ENCODE peak calls at places on chromosomes 11 and 22, in nine cellular contexts. One of them, this sample, is unnamed.

GRCh38 chr11:122690292-122690691 is 34.8 kb downstream of the UBASH3B start:
- DNase-seq in RPMI7951: no peak
- DNase-seq in dermis blood vessel endothelial cell: no peak
- DNase-seq in SHP77: no peak
- DNase-seq in anterior cingulate cortex: no peak
- DNase-seq in T-helper 1 cell: no peak
- DNase-seq in HCEC 1CT: no peak
- DNase-seq in LoVo: no peak
- DNase-seq in progenitor cell of endocrine pancreas: no peak
- DNase-seq in this sample: no peak

GRCh38 chr11:58788355-58789023 is 56.0 kb downstream of the GLYATL2 start:
- DNase-seq in RPMI7951: peak; percentile 80
- DNase-seq in HCEC 1CT: peak; percentile 81
- DNase-seq in anterior cingulate cortex: no peak
- DNase-seq in LoVo: peak; percentile 67
- DNase-seq in SHP77: peak; percentile 5
- DNase-seq in dermis blood vessel endothelial cell: peak; percentile 70
- DNase-seq in T-helper 1 cell: peak; percentile 29
- DNase-seq in progenitor cell of endocrine pancreas: no peak
- DNase-seq in this sample: peak; percentile 78

GRCh38 chr11:119537641-119538253 is 114.8 kb upstream of the THY1 start:
- DNase-seq in RPMI7951: no peak
- DNase-seq in SHP77: no peak
- DNase-seq in LoVo: no peak
- DNase-seq in anterior cingulate cortex: no peak
- DNase-seq in progenitor cell of endocrine pancreas: no peak
- DNase-seq in dermis blood vessel endothelial cell: no peak
- DNase-seq in HCEC 1CT: no peak
- DNase-seq in T-helper 1 cell: no peak
- DNase-seq in this sample: no peak

GRCh38 chr11:7575841-7576451 is 62.1 kb downstream of the PPFIBP2 start:
- DNase-seq in T-helper 1 cell: peak; percentile 26
- DNase-seq in anterior cingulate cortex: no peak
- DNase-seq in dermis blood vessel endothelial cell: no peak
- DNase-seq in HCEC 1CT: no peak
- DNase-seq in SHP77: no peak
- DNase-seq in progenitor cell of endocrine pancreas: no peak
- DNase-seq in LoVo: peak; percentile 86
- DNase-seq in RPMI7951: peak; percentile 80
- DNase-seq in this sample: no peak

GRCh38 chr11:17610402-17610894 is 63.4 kb downstream of the OTOG start:
- DNase-seq in T-helper 1 cell: no peak
- DNase-seq in anterior cingulate cortex: no peak
- DNase-seq in LoVo: no peak
- DNase-seq in RPMI7951: no peak
- DNase-seq in HCEC 1CT: no peak
- DNase-seq in progenitor cell of endocrine pancreas: no peak
- DNase-seq in SHP77: no peak
- DNase-seq in dermis blood vessel endothelial cell: no peak
- DNase-seq in this sample: no peak

GRCh38 chr11:81644239-81644840 is 1089.3 kb downstream of the FAM181B start:
- DNase-seq in LoVo: peak; percentile 67
- DNase-seq in RPMI7951: peak; percentile 46
- DNase-seq in anterior cingulate cortex: no peak
- DNase-seq in SHP77: peak; percentile 68
- DNase-seq in HCEC 1CT: peak; percentile 9
- DNase-seq in progenitor cell of endocrine pancreas: no peak
- DNase-seq in dermis blood vessel endothelial cell: peak; percentile 20
- DNase-seq in T-helper 1 cell: peak; percentile 16
- DNase-seq in this sample: peak; percentile 90

GRCh38 chr11:20973959-20974358 is 304.6 kb downstream of the NELL1 start:
- DNase-seq in progenitor cell of endocrine pancreas: no peak
- DNase-seq in RPMI7951: no peak
- DNase-seq in SHP77: no peak
- DNase-seq in LoVo: no peak
- DNase-seq in dermis blood vessel endothelial cell: no peak
- DNase-seq in anterior cingulate cortex: no peak
- DNase-seq in T-helper 1 cell: no peak
- DNase-seq in HCEC 1CT: no peak
- DNase-seq in this sample: peak; percentile 0

GRCh38 chr22:43263645-43264514 is 76.9 kb upstream of the TTLL12 start:
- DNase-seq in T-helper 1 cell: peak; percentile 94
- DNase-seq in anterior cingulate cortex: no peak
- DNase-seq in progenitor cell of endocrine pancreas: no peak
- DNase-seq in SHP77: peak; percentile 88
- DNase-seq in dermis blood vessel endothelial cell: peak; percentile 99
- DNase-seq in LoVo: peak; percentile 28
- DNase-seq in HCEC 1CT: no peak
- DNase-seq in RPMI7951: peak; percentile 92
- DNase-seq in this sample: peak; percentile 69

GRCh38 chr11:8056810-8057463 is 24.1 kb upstream of the TUB start:
- DNase-seq in RPMI7951: peak; percentile 16
- DNase-seq in dermis blood vessel endothelial cell: no peak
- DNase-seq in anterior cingulate cortex: no peak
- DNase-seq in T-helper 1 cell: no peak
- DNase-seq in SHP77: no peak
- DNase-seq in LoVo: no peak
- DNase-seq in HCEC 1CT: peak; percentile 74
- DNase-seq in progenitor cell of endocrine pancreas: no peak
- DNase-seq in this sample: no peak

GRCh38 chr11:1597981-1598380 is at the start of gene KRTAP5-2:
- DNase-seq in SHP77: no peak
- DNase-seq in anterior cingulate cortex: no peak
- DNase-seq in T-helper 1 cell: no peak
- DNase-seq in LoVo: no peak
- DNase-seq in HCEC 1CT: no peak
- DNase-seq in dermis blood vessel endothelial cell: no peak
- DNase-seq in progenitor cell of endocrine pancreas: no peak
- DNase-seq in RPMI7951: no peak
- DNase-seq in this sample: no peak

GRCh38 chr11:3022300-3022967 is 30.3 kb upstream of the NAP1L4 start:
- DNase-seq in progenitor cell of endocrine pancreas: no peak
- DNase-seq in HCEC 1CT: peak; percentile 64
- DNase-seq in T-helper 1 cell: peak; percentile 39
- DNase-seq in SHP77: no peak
- DNase-seq in dermis blood vessel endothelial cell: peak; percentile 41
- DNase-seq in anterior cingulate cortex: no peak
- DNase-seq in RPMI7951: peak; percentile 25
- DNase-seq in LoVo: no peak
- DNase-seq in this sample: peak; percentile 94

GRCh38 chr22:20451920-20452319 is 14.3 kb upstream of the SCARF2 start:
- DNase-seq in HCEC 1CT: no peak
- DNase-seq in SHP77: no peak
- DNase-seq in T-helper 1 cell: no peak
- DNase-seq in LoVo: no peak
- DNase-seq in RPMI7951: no peak
- DNase-seq in dermis blood vessel endothelial cell: no peak
- DNase-seq in anterior cingulate cortex: no peak
- DNase-seq in progenitor cell of endocrine pancreas: no peak
- DNase-seq in this sample: no peak

GRCh38 chr11:108616549-108616948 is 23.0 kb upstream of the EXPH5 start:
- DNase-seq in LoVo: peak; percentile 73
- DNase-seq in anterior cingulate cortex: no peak
- DNase-seq in progenitor cell of endocrine pancreas: no peak
- DNase-seq in T-helper 1 cell: no peak
- DNase-seq in RPMI7951: peak; percentile 84
- DNase-seq in HCEC 1CT: peak; percentile 69
- DNase-seq in dermis blood vessel endothelial cell: peak; percentile 95
- DNase-seq in SHP77: no peak
- DNase-seq in this sample: no peak

GRCh38 chr11:71962428-71963038 is 33.7 kb downstream of the RNF121 start:
- DNase-seq in anterior cingulate cortex: no peak
- DNase-seq in RPMI7951: no peak
- DNase-seq in SHP77: no peak
- DNase-seq in LoVo: no peak
- DNase-seq in HCEC 1CT: peak; percentile 54
- DNase-seq in T-helper 1 cell: peak; percentile 30
- DNase-seq in progenitor cell of endocrine pancreas: no peak
- DNase-seq in dermis blood vessel endothelial cell: peak; percentile 41
- DNase-seq in this sample: peak; percentile 9

GRCh38 chr22:27718186-27719032 is 83.1 kb downstream of the MN1 start:
- DNase-seq in dermis blood vessel endothelial cell: peak; percentile 75
- DNase-seq in anterior cingulate cortex: no peak
- DNase-seq in LoVo: peak; percentile 88
- DNase-seq in progenitor cell of endocrine pancreas: no peak
- DNase-seq in RPMI7951: peak; percentile 94
- DNase-seq in HCEC 1CT: peak; percentile 75
- DNase-seq in SHP77: no peak
- DNase-seq in T-helper 1 cell: no peak
- DNase-seq in this sample: peak; percentile 79

GRCh38 chr22:37708580-37709444 is 12.0 kb downstream of the TRIOBP start:
- DNase-seq in SHP77: no peak
- DNase-seq in anterior cingulate cortex: no peak
- DNase-seq in dermis blood vessel endothelial cell: peak; percentile 36
- DNase-seq in T-helper 1 cell: no peak
- DNase-seq in LoVo: no peak
- DNase-seq in progenitor cell of endocrine pancreas: no peak
- DNase-seq in HCEC 1CT: no peak
- DNase-seq in RPMI7951: no peak
- DNase-seq in this sample: no peak

GRCh38 chr22:32617271-32617670 is 142.7 kb downstream of the FBXO7 start:
- DNase-seq in RPMI7951: peak; percentile 60
- DNase-seq in T-helper 1 cell: no peak
- DNase-seq in SHP77: no peak
- DNase-seq in dermis blood vessel endothelial cell: no peak
- DNase-seq in anterior cingulate cortex: no peak
- DNase-seq in HCEC 1CT: no peak
- DNase-seq in LoVo: no peak
- DNase-seq in progenitor cell of endocrine pancreas: no peak
- DNase-seq in this sample: no peak

GRCh38 chr22:38738475-38739070 is 17.2 kb downstream of the SUN2 start:
- DNase-seq in progenitor cell of endocrine pancreas: no peak
- DNase-seq in anterior cingulate cortex: no peak
- DNase-seq in RPMI7951: no peak
- DNase-seq in LoVo: no peak
- DNase-seq in SHP77: no peak
- DNase-seq in dermis blood vessel endothelial cell: no peak
- DNase-seq in HCEC 1CT: no peak
- DNase-seq in T-helper 1 cell: no peak
- DNase-seq in this sample: no peak

GRCh38 chr11:104897891-104898684 is at the start of gene CASP12:
- DNase-seq in dermis blood vessel endothelial cell: peak; percentile 94
- DNase-seq in anterior cingulate cortex: no peak
- DNase-seq in T-helper 1 cell: peak; percentile 35
- DNase-seq in LoVo: no peak
- DNase-seq in progenitor cell of endocrine pancreas: no peak
- DNase-seq in RPMI7951: no peak
- DNase-seq in SHP77: no peak
- DNase-seq in HCEC 1CT: no peak
- DNase-seq in this sample: no peak

GRCh38 chr11:7592706-7593105 is 78.9 kb downstream of the PPFIBP2 start:
- DNase-seq in LoVo: no peak
- DNase-seq in SHP77: no peak
- DNase-seq in dermis blood vessel endothelial cell: no peak
- DNase-seq in T-helper 1 cell: peak; percentile 28
- DNase-seq in anterior cingulate cortex: no peak
- DNase-seq in progenitor cell of endocrine pancreas: no peak
- DNase-seq in RPMI7951: no peak
- DNase-seq in HCEC 1CT: peak; percentile 57
- DNase-seq in this sample: no peak

GRCh38 chr11:125263268-125263790 is 98.8 kb downstream of the PKNOX2 start:
- DNase-seq in HCEC 1CT: peak; percentile 100
- DNase-seq in anterior cingulate cortex: peak; percentile 32
- DNase-seq in LoVo: no peak
- DNase-seq in SHP77: no peak
- DNase-seq in progenitor cell of endocrine pancreas: peak; percentile 48
- DNase-seq in T-helper 1 cell: no peak
- DNase-seq in RPMI7951: peak; percentile 100
- DNase-seq in dermis blood vessel endothelial cell: peak; percentile 46
- DNase-seq in this sample: peak; percentile 77

GRCh38 chr11:16096336-16096735 is 260.0 kb downstream of the SOX6 start:
- DNase-seq in anterior cingulate cortex: no peak
- DNase-seq in HCEC 1CT: no peak
- DNase-seq in RPMI7951: no peak
- DNase-seq in progenitor cell of endocrine pancreas: no peak
- DNase-seq in LoVo: no peak
- DNase-seq in dermis blood vessel endothelial cell: no peak
- DNase-seq in SHP77: no peak
- DNase-seq in T-helper 1 cell: no peak
- DNase-seq in this sample: no peak

GRCh38 chr22:18110194-18110943 is at the start of gene TUBA8:
- DNase-seq in HCEC 1CT: peak; percentile 11
- DNase-seq in RPMI7951: peak; percentile 17
- DNase-seq in anterior cingulate cortex: peak; percentile 32
- DNase-seq in progenitor cell of endocrine pancreas: peak; percentile 15
- DNase-seq in T-helper 1 cell: no peak
- DNase-seq in SHP77: peak; percentile 18
- DNase-seq in dermis blood vessel endothelial cell: peak; percentile 54
- DNase-seq in LoVo: no peak
- DNase-seq in this sample: peak; percentile 43

GRCh38 chr22:19669570-19669969 is 44.7 kb upstream of the SEPTIN5 start:
- DNase-seq in HCEC 1CT: no peak
- DNase-seq in anterior cingulate cortex: no peak
- DNase-seq in RPMI7951: no peak
- DNase-seq in dermis blood vessel endothelial cell: no peak
- DNase-seq in T-helper 1 cell: no peak
- DNase-seq in SHP77: no peak
- DNase-seq in progenitor cell of endocrine pancreas: no peak
- DNase-seq in LoVo: no peak
- DNase-seq in this sample: no peak

GRCh38 chr11:120097721-120098385 is 40.1 kb downstream of the TRIM29 start:
- DNase-seq in SHP77: no peak
- DNase-seq in progenitor cell of endocrine pancreas: no peak
- DNase-seq in LoVo: no peak
- DNase-seq in T-helper 1 cell: no peak
- DNase-seq in anterior cingulate cortex: no peak
- DNase-seq in RPMI7951: no peak
- DNase-seq in dermis blood vessel endothelial cell: no peak
- DNase-seq in HCEC 1CT: no peak
- DNase-seq in this sample: no peak